ENCODE peak calls at places on chromosome 10, in nine cellular contexts. N is CD4-positive, CD25-positive, alpha-beta regulatory T cell; F is keratinocyte; B is lower lobe of right lung; E is neuronal stem cell; T is tibial artery; R is upper lobe of left lung; X is neural progenitor cell; O is sigmoid colon. K is an unnamed sample.
A peak's percentile ranks its signal among the peaks of the same experiment; 100 is the strongest.

GRCh38 chr10:1754506-1755177 is 17.3 kb upstream of the ADARB2 start:
- DNase-seq in N (no peak), F (no peak), B (no peak), E (peak; percentile 38), T (no peak), R (no peak), X (peak; percentile 74), O (no peak), K (no peak)

GRCh38 chr10:126458453-126458852 is 70.2 kb upstream of the ADAM12 start:
- DNase-seq in N (no peak), F (no peak), B (no peak), E (no peak), T (no peak), R (no peak), X (no peak), O (no peak), K (no peak)

GRCh38 chr10:123150986-123151738 is 3.0 kb upstream of the BUB3 start:
- DNase-seq in N (peak; percentile 35), F (no peak), B (peak; percentile 58), E (peak; percentile 62), T (no peak), R (no peak), X (peak; percentile 71), O (no peak), K (no peak)

GRCh38 chr10:63466168-63466935 is 575 bp upstream of the JMJD1C start:
- DNase-seq in N (peak; percentile 35), F (no peak), B (peak; percentile 70), E (no peak), T (no peak), R (peak; percentile 65), X (peak; percentile 79), O (peak; percentile 79), K (peak; percentile 60)

GRCh38 chr10:68095176-68095575 is 14.1 kb upstream of the MYPN start:
- DNase-seq in N (no peak), F (no peak), B (no peak), E (no peak), T (no peak), R (no peak), X (no peak), O (no peak), K (no peak)

GRCh38 chr10:517872-518475 is 171.5 kb downstream of the DIP2C start:
- DNase-seq in N (no peak), F (no peak), B (no peak), E (no peak), T (peak; percentile 57), R (peak; percentile 13), X (no peak), O (peak; percentile 54), K (no peak)

GRCh38 chr10:76784076-76784475 is 853.5 kb downstream of the KCNMA1 start:
- DNase-seq in N (no peak), F (no peak), B (no peak), E (no peak), T (no peak), R (no peak), X (no peak), O (no peak), K (no peak)

GRCh38 chr10:132591166-132591971 is 53.8 kb downstream of the INPP5A start:
- DNase-seq in N (no peak), F (no peak), B (no peak), E (no peak), T (peak; percentile 93), R (no peak), X (no peak), O (peak; percentile 75), K (no peak)

GRCh38 chr10:8158439-8159071 is 104.1 kb downstream of the GATA3 start:
- DNase-seq in N (no peak), F (peak; percentile 25), B (no peak), E (no peak), T (no peak), R (no peak), X (no peak), O (no peak), K (no peak)

GRCh38 chr10:102600816-102601215 is 43.5 kb upstream of the TRIM8 start:
- DNase-seq in N (no peak), F (no peak), B (no peak), E (no peak), T (no peak), R (no peak), X (no peak), O (peak; percentile 48), K (no peak)

GRCh38 chr10:93039721-93040120 is 20.9 kb upstream of the CYP26C1 start:
- DNase-seq in N (no peak), F (no peak), B (no peak), E (no peak), T (no peak), R (no peak), X (peak; percentile 53), O (no peak), K (peak; percentile 69)

GRCh38 chr10:12018438-12019342 is 23.9 kb downstream of the UPF2 start:
- DNase-seq in N (no peak), F (no peak), B (no peak), E (no peak), T (no peak), R (no peak), X (no peak), O (no peak), K (no peak)

GRCh38 chr10:72053690-72054089 is 34.7 kb downstream of the SPOCK2 start:
- DNase-seq in N (no peak), F (no peak), B (no peak), E (no peak), T (no peak), R (no peak), X (no peak), O (no peak), K (no peak)

GRCh38 chr10:88218362-88218761 is 354.9 kb downstream of the PTEN start:
- DNase-seq in N (no peak), F (no peak), B (no peak), E (no peak), T (no peak), R (no peak), X (no peak), O (no peak), K (no peak)

GRCh38 chr10:28677889-28678686 is 767 bp downstream of the BAMBI start:
- DNase-seq in N (peak; percentile 28), F (no peak), B (peak; percentile 68), E (no peak), T (peak; percentile 68), R (peak; percentile 30), X (peak; percentile 70), O (no peak), K (peak; percentile 14)

GRCh38 chr10:122121059-122121458 is 132.1 kb downstream of the TACC2 start:
- DNase-seq in N (no peak), F (no peak), B (peak; percentile 84), E (no peak), T (no peak), R (peak; percentile 90), X (no peak), O (no peak), K (no peak)
- H3K27ac ChIP-seq in N (no peak overlapping the region), F (no peak overlapping the region), B (peak overlapping the region; percentile 81), E (no peak overlapping the region), T (no peak overlapping the region), R (peak overlapping the region; percentile 81), X (no peak overlapping the region), O (no peak overlapping the region), K (no peak overlapping the region)

DNA sequence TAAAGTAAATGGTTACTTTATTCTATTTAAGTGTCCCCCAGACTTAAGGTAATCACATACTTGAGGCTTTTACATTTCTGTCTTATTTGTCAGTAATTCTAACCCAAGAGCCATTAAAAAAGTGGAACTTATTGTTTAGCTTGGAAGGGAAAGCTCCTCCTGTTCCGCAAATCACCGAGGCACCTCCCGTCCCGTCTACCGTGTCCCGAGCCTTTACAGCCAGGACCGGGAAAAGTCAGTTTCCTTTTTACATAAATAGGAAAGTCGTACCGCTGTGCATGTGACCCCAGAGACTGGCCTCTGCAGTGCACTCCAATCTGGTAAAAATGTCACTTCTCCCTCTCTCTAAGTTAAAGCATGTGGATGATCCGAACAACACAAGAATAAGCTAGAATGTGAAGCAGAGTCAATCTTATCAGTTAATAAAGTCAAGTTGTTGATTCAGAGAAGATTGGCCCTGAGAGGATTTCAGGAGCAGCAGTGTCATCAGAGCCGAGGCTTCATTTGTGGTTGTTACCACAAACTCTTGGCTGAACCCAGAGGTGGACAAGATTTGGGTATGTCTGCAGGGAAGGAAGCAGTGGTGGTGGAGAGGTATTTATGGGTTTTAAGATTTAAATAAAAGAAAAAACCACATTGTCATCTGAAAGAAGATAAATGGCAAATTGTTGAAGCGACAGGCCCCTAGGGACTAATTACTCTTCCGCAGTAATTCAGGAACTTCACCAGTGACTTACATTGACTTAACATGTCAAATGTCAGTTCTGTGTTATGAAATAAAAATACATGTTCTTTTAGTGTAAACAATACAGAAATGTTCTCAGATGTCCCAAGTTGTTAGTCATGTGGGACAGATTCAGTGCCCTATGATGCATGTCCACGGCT is 316.6 kb upstream of the ZNF32 start:
- DNase-seq in N (no peak), F (no peak), B (no peak), E (no peak), T (peak; percentile 81), R (no peak), X (no peak), O (no peak), K (peak; percentile 6)
- H3K27ac ChIP-seq in N (no peak overlapping the region), F (no peak overlapping the region), B (peak overlapping the region; percentile 34), E (no peak overlapping the region), T (peak overlapping the region; percentile 70), R (peak overlapping the region; percentile 8), X (no peak overlapping the region), O (peak overlapping the region; percentile 57), K (no peak overlapping the region)

DNA sequence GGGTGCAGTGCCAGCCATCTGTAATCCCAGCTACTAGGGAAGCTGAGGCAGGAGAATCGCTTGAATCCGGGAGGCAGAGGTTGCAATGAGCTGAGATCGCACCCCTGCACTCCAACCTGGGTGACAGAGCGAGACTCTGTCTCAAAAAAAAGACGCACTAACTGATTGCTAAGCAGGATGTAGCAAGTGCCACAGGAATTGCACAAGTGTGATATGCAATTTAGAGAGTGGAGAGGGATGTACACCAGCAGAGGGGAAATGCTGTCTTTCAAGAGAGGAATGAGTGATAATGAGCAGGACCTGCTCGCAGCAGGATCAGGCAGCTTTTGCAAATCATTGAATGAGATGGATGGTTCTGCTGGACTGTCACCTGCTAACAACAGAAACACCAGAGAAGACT is 13.3 kb upstream of the SLC16A12 start:
- DNase-seq in N (no peak), F (no peak), B (no peak), E (no peak), T (no peak), R (no peak), X (no peak), O (no peak), K (no peak)
- H3K27ac ChIP-seq in N (no peak overlapping the region), F (no peak overlapping the region), B (no peak overlapping the region), E (no peak overlapping the region), T (no peak overlapping the region), R (no peak overlapping the region), X (no peak overlapping the region), O (no peak overlapping the region), K (no peak overlapping the region)

DNA sequence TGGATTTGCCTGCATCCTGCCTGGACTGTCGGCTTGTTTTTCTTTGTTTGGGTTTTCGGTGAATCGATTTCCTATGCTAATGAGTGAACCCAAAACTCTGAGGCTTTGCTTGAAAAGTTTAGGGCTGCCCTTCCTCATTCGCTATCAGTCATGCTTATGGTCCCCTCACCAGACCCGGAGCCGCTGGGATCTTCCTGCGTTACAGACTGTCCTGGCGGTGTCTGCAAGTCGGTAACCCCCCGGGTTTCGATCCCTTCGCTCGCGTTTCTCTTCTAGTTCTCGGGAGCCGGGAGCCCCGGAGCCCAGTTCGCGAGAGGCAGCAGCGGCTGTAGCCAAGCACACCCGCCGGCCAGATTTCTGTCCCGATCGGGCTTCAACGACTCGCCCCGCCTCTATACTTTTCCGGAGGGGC is 2.2 kb downstream of the EMX2 start:
- DNase-seq in N (no peak), F (no peak), B (no peak), E (no peak), T (peak; percentile 62), R (no peak), X (peak; percentile 61), O (no peak), K (no peak)
- H3K27ac ChIP-seq in N (no peak overlapping the region), F (no peak overlapping the region), B (no peak overlapping the region), E (no peak overlapping the region), T (peak overlapping the region; percentile 91), R (no peak overlapping the region), X (no peak overlapping the region), O (no peak overlapping the region), K (no peak overlapping the region)

K was measured in MM.1S.